ENCODE peak calls at places on chromosomes 11 and 22, in nine cellular contexts. Z, Y, G, C, P, S, V, M and E are unnamed samples.

GRCh38 chr11:2271077-2271326 is 614 bp upstream of the ASCL2 start:
- DNase-seq in Z (peak; percentile 62), Y (no peak), G (no peak), C (peak; percentile 3), P (no peak), S (no peak), V (peak; percentile 68), M (no peak), E (no peak)

GRCh38 chr11:126646701-126647209 is 291.3 kb downstream of the ST3GAL4 start:
- DNase-seq in Z (no peak), Y (no peak), G (peak; percentile 53), C (no peak), P (no peak), S (no peak), V (no peak), M (peak; percentile 44), E (no peak)

GRCh38 chr22:40982482-40983385 is 31.6 kb downstream of the RBX1 start:
- DNase-seq in Z (no peak), Y (peak; percentile 45), G (no peak), C (no peak), P (no peak), S (no peak), V (no peak), M (no peak), E (no peak)

GRCh38 chr11:128417607-128418324 is 169.6 kb downstream of the ETS1 start:
- DNase-seq in Z (peak; percentile 60), Y (no peak), G (peak; percentile 89), C (peak; percentile 26), P (no peak), S (peak; percentile 82), V (no peak), M (peak; percentile 86), E (no peak)

GRCh38 chr22:25360891-25361645 is 141.6 kb downstream of the CRYBB2 start:
- DNase-seq in Z (no peak), Y (no peak), G (no peak), C (no peak), P (peak; percentile 2), S (no peak), V (no peak), M (no peak), E (no peak)

GRCh38 chr22:50114221-50114981 is 24.6 kb downstream of the MOV10L1 start:
- DNase-seq in Z (no peak), Y (no peak), G (peak; percentile 37), C (no peak), P (no peak), S (peak; percentile 54), V (peak; percentile 59), M (peak; percentile 9), E (no peak)

GRCh38 chr22:50551160-50551752 is 5.6 kb downstream of the KLHDC7B start:
- DNase-seq in Z (no peak), Y (no peak), G (no peak), C (no peak), P (no peak), S (no peak), V (no peak), M (no peak), E (no peak)

GRCh38 chr11:107157809-107158187 is 139.5 kb upstream of the GUCY1A2 start:
- DNase-seq in Z (no peak), Y (no peak), G (no peak), C (no peak), P (no peak), S (no peak), V (no peak), M (no peak), E (no peak)

GRCh38 chr11:111851636-111852035 is 19.7 kb downstream of the ALG9 start:
- DNase-seq in Z (no peak), Y (no peak), G (no peak), C (no peak), P (no peak), S (no peak), V (no peak), M (no peak), E (no peak)

GRCh38 chr11:68843703-68844312 is 2.1 kb upstream of the CPT1A start:
- DNase-seq in Z (no peak), Y (peak; percentile 91), G (no peak), C (peak; percentile 80), P (peak; percentile 53), S (no peak), V (peak; percentile 90), M (no peak), E (no peak)

GRCh38 chr11:43418197-43418596 is 59.5 kb downstream of the TTC17 start:
- DNase-seq in Z (no peak), Y (peak; percentile 6), G (no peak), C (no peak), P (no peak), S (no peak), V (no peak), M (no peak), E (no peak)

GRCh38 chr22:47333625-47334024 is 571.2 kb downstream of the TBC1D22A start:
- DNase-seq in Z (peak; percentile 62), Y (no peak), G (no peak), C (no peak), P (no peak), S (no peak), V (no peak), M (no peak), E (peak; percentile 30)

DNA sequence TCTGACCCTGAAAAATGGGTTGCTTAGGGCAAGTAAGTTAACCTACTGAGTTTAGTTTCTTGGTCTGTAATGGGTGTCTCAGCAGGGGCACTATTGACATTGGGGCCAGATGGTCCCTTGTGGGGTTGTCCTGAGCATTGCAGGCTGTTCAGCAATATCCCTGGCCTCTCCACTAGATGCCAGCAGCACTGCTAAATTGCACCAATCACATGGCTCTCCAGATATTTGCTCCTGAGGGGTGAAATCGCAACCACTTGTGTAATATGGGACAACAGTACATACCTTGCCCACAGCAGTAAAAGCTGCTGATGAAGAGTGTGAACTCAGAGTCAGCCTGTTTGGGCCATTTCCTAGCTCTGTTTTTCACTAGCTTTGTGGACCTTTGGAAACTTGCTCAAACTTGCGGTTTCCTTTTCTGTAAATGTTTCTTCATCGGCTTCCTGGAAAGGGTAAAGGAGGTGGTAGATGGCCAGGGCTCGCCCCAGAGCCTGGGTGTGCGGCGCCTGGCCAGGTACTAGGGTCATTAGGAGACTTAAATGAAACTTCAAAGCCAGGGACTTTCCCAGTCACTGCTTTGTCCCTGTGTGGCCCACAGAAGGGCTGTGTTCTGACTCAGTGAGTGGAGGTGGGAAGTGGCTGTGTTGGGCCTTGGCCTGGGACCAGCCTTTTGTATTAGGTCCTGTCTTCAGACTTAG is 13.0 kb downstream of the NCF4 start:
- DNase-seq in Z (no peak), Y (peak; percentile 73), G (peak; percentile 82), C (peak; percentile 43), P (no peak), S (peak; percentile 22), V (peak; percentile 72), M (no peak), E (no peak)
- TF ChIP-seq CTCF in Z (peak; percentile 18), Y (peak; percentile 28), G (peak; percentile 66), C (peak; percentile 58), P (no peak), S (peak; percentile 52), V (peak; percentile 63), M (peak; percentile 52), E (peak; percentile 63)

GRCh38 chr11:76208438-76208828 is 2.1 kb upstream of the WNT11 start:
- DNase-seq in Z (no peak), Y (no peak), G (no peak), C (peak; percentile 21), P (no peak), S (no peak), V (no peak), M (no peak), E (no peak)

GRCh38 chr11:76205252-76206076 is 838 bp downstream of the WNT11 start:
- DNase-seq in Z (no peak), Y (no peak), G (no peak), C (no peak), P (no peak), S (no peak), V (no peak), M (no peak), E (no peak)

GRCh38 chr11:76207642-76208378 is 1.5 kb upstream of the WNT11 start:
- DNase-seq in Z (no peak), Y (peak; percentile 95), G (no peak), C (peak; percentile 71), P (peak; percentile 75), S (peak; percentile 43), V (peak; percentile 82), M (no peak), E (peak; percentile 94)

GRCh38 chr11:76206077-76206326 is 300 bp downstream of the WNT11 start:
- DNase-seq in Z (no peak), Y (no peak), G (no peak), C (no peak), P (no peak), S (no peak), V (no peak), M (no peak), E (no peak)

DNA sequence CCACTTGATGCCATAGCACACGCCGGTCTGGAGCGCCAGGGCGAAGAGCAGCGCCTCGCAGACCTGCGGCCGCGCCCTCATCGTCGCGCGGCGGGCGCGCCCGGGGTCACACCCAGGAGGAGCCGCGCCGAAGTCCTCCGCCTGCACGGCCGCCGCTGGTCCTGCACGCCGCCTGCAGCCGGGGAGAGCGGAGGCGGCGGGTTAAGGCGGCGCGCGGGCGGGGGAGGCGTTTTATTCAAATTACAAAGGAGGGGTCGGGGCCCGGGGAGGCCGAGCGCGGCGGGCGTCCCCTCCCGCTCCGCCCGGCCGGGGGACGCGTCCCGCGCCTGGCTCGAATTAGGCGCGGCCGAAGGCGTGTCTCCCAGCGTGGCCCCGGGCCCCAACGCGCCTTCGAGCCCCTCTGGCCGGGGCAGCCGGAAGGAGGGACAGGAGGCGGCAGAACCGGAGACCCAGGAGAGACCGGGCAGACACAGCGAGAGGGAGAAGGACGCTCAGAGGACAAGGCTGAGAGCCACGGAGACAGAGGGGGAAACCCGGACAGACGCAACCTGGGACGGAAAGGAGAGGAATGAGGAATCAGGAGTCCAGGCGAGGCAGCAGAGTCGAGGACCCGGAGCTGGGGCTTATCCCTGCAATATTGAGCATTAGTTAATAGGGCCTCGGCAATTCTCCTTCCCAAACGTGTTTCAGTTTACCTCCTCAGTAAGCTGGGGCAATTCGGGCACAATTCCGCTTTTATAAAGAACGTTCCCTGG is at the start of gene WNT11:
- DNase-seq in Z (no peak), Y (peak; percentile 81), G (no peak), C (peak; percentile 45), P (peak; percentile 42), S (no peak), V (no peak), M (no peak), E (no peak)
- TF ChIP-seq CTCF in Z (no peak), Y (no peak), G (no peak), C (peak; percentile 20), P (no peak), S (no peak), V (no peak), M (no peak), E (no peak)

GRCh38 chr11:93622043-93622442 is 39.4 kb upstream of the CEP295 start:
- DNase-seq in Z (no peak), Y (no peak), G (no peak), C (no peak), P (no peak), S (no peak), V (no peak), M (no peak), E (no peak)
- TF ChIP-seq CTCF in Z (no peak), Y (no peak), G (peak; percentile 26), C (peak; percentile 34), P (peak; percentile 32), S (no peak), V (no peak), M (no peak), E (no peak)

DNA sequence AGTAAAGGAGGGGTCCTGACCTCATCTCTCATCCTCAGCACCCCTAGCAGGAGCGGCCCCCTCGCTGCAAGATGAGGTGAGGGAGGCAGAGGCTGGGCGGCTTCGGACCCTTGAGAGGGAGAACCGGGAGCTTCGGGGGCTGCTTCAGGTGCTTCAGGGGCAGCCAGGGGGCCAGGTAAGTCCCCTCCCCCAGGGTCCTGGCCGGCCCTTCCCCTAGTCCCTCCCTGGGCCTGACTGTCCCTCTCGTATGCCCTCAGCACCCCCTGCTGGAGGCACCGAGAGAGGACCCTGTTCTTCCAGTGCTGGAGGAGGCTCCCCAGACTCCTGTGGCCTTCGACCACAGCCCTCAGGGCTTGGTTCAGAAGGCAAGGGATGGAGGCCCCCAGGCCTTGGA is 3.7 kb downstream of the CCDC88B start:
- DNase-seq in Z (no peak), Y (peak; percentile 49), G (no peak), C (no peak), P (no peak), S (no peak), V (no peak), M (no peak), E (no peak)
- TF ChIP-seq CTCF in Z (no peak), Y (no peak), G (no peak), C (peak; percentile 34), P (peak; percentile 40), S (peak; percentile 15), V (peak; percentile 25), M (peak; percentile 25), E (peak; percentile 24)